ENCODE peak calls at places on chromosomes 1 and 21, in five cellular contexts. O is lung, B is endothelial cell of umbilical vein, G is tibial nerve, K is colonic mucosa. D is an unnamed sample.

GRCh38 chr1:25645641-25646400 is 29.2 kb downstream of the MAN1C1 start:
- DNase-seq in O (no peak), B (no peak), G (no peak), K (no peak), D (no peak)

GRCh38 chr1:244291171-244291866 is 160.4 kb downstream of the ADSS2 start:
- DNase-seq in O (no peak), B (no peak), G (no peak), K (no peak), D (no peak)

GRCh38 chr1:66556161-66556611 is 22.2 kb downstream of the SGIP1 start:
- DNase-seq in O (no peak), B (no peak), G (no peak), K (no peak), D (no peak)

GRCh38 chr21:35548904-35549615 is 500.0 kb upstream of the RUNX1 start:
- DNase-seq in O (no peak), B (no peak), G (no peak), K (no peak), D (no peak)

GRCh38 chr1:14340244-14340800 is 258.2 kb upstream of the KAZN start:
- DNase-seq in O (no peak), B (no peak), G (no peak), K (no peak), D (no peak)

GRCh38 chr21:20272791-20273362 is 725.3 kb upstream of the NCAM2 start:
- DNase-seq in O (no peak), B (no peak), G (no peak), K (no peak), D (no peak)

GRCh38 chr1:170881268-170882265 is 53.8 kb upstream of the MROH9 start:
- DNase-seq in O (no peak), B (peak; percentile 39), G (peak; percentile 32), K (peak; percentile 27), D (peak; percentile 52)

GRCh38 chr1:147847831-147848230 is 54.8 kb upstream of the GJA8 start:
- DNase-seq in O (no peak), B (no peak), G (no peak), K (no peak), D (no peak)

GRCh38 chr1:66758247-66758755 is 6.0 kb downstream of the DYNLT5 start:
- DNase-seq in O (no peak), B (peak; percentile 12), G (no peak), K (no peak), D (no peak)

GRCh38 chr1:180188103-180188506 is 33.4 kb downstream of the QSOX1 start:
- DNase-seq in O (no peak), B (peak; percentile 44), G (peak; percentile 19), K (peak; percentile 71), D (peak; percentile 80)

GRCh38 chr1:221723018-221723917 is 18.6 kb downstream of the DUSP10 start:
- DNase-seq in O (no peak), B (no peak), G (no peak), K (no peak), D (no peak)

GRCh38 chr1:203769505-203770343 is 4.7 kb downstream of the LAX1 start:
- DNase-seq in O (peak; percentile 75), B (peak; percentile 68), G (peak; percentile 58), K (peak; percentile 86), D (peak; percentile 98)

GRCh38 chr1:151546006-151546925 is 6.2 kb downstream of the TUFT1 start:
- DNase-seq in O (no peak), B (no peak), G (no peak), K (no peak), D (no peak)

GRCh38 chr1:100581096-100581705 is 43.3 kb downstream of the GPR88 start:
- DNase-seq in O (no peak), B (no peak), G (no peak), K (no peak), D (no peak)

GRCh38 chr1:118151312-118151937 is 33.6 kb downstream of the SPAG17 start:
- DNase-seq in O (peak; percentile 34), B (peak; percentile 65), G (peak; percentile 78), K (peak; percentile 52), D (peak; percentile 51)

GRCh38 chr1:246012271-246012854 is 494.7 kb downstream of the SMYD3 start:
- DNase-seq in O (no peak), B (peak; percentile 63), G (no peak), K (no peak), D (peak; percentile 51)

GRCh38 chr1:1907098-1907736 is 7.8 kb upstream of the CALML6 start:
- DNase-seq in O (no peak), B (no peak), G (no peak), K (peak; percentile 32), D (no peak)

GRCh38 chr1:121587230-121587569 is 402.4 kb downstream of the SRGAP2C start:
- DNase-seq in O (no peak), B (no peak), G (no peak), K (no peak), D (no peak)

GRCh38 chr1:175172503-175172902 is 20.1 kb downstream of the KIAA0040 start:
- DNase-seq in O (no peak), B (no peak), G (no peak), K (no peak), D (no peak)

GRCh38 chr1:9413877-9414213 is 121.2 kb downstream of the SPSB1 start:
- DNase-seq in O (no peak), B (peak; percentile 76), G (peak; percentile 60), K (no peak), D (no peak)

GRCh38 chr1:2859219-2859880 is 57.9 kb upstream of the TTC34 start:
- DNase-seq in O (no peak), B (no peak), G (no peak), K (no peak), D (no peak)

DNA sequence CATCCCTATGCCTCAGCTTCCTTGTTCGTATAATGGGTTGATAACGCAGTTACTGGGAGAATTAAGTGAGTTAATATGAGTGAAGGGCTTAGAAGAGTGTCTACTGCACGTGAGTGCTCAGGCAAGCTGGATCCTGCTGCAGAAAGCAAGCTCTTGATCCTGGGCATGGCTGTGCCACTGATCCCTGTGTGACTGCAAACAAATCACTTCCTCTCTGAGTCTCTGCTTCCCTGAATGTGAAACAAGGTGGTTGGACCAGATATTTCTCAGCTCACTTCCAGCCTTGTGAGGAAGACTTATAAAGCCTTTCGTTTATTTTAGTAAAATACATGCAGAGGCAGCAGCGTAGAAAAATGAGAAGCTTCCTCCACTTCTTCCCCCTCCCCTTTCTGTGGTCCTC is 13.7 kb downstream of the PSEN2 start:
- DNase-seq in O (no peak), B (no peak), G (no peak), K (no peak), D (no peak)
- H3K4me1 ChIP-seq in O (peaks cover 34% of the 10 kb centered on the region), B (peaks cover 19% of the 10 kb centered on the region), G (peaks cover 14% of the 10 kb centered on the region), K (peaks cover 14% of the 10 kb centered on the region), D (peaks cover 8% of the 10 kb centered on the region)

GRCh38 chr1:54341763-54342162 is 64.4 kb downstream of the SSBP3 start:
- DNase-seq in O (no peak), B (no peak), G (no peak), K (no peak), D (no peak)
- H3K27ac ChIP-seq in O (no peak overlapping the region), B (no peak overlapping the region), G (no peak overlapping the region), K (no peak overlapping the region), D (no peak overlapping the region)

DNA sequence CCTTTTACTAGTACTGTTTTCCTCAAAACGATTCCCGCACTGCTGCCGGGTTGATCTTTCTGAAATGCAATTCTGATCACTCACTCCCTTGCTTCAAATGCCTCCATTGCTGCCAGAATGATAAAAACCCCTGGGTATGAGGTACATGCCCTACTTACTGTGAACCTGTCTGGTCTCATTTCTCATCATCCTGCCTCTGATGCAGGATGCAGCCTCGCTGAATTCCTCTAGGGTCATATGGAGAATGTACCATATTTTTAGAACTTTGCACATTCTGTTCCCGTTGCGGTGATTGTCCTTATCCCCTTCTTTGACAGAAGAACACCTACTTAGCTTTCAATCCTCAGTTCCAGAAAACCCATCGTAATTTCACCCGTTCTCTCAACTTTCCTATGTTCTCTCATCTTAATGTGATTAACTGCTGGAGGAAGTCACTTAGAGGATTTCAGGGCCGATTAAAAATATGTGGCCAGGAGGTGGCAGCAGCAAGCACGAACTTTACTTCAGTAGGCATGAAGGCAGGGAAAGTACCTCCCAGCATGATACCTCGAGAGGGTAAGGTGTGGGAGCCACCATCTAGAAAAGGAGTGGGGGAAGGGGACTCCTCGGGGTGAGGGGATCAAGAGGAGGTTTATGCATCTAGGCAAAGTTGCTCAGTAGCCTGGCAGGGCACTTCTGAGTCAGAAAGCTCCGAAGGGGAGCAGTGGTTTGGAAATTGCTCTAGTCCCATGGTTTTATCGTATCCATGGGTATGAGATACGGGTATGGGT is 361.5 kb upstream of the ZP4 start:
- DNase-seq in O (peak; percentile 40), B (no peak), G (peak; percentile 64), K (peak; percentile 43), D (peak; percentile 81)
- H3K36me3 ChIP-seq in O (no peaks in the 10 kb centered on the region), B (no peaks in the 10 kb centered on the region), G (no peaks in the 10 kb centered on the region), K (no peaks in the 10 kb centered on the region), D (no peaks in the 10 kb centered on the region)

DNA sequence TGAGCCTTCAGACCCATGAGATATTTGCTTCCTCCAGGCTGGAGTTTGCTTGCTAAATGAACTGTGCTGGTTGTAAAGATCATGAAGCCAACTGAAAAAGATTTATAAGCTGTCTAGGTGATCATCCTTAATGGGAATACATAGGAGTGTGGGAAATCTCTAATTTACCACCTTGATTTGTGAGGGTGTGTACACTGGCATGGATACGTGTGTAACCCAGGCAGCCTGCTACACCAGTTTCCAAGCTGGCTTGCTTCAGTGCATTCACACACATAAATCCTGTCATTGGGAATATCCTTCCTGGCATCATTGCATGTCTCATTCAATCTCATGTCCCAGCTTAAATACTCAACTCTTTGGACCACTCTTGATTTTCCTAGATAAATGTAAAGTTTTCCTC is 57.6 kb upstream of the GNG12 start:
- DNase-seq in O (no peak), B (no peak), G (no peak), K (no peak), D (no peak)
- H3K4me1 ChIP-seq in O (no peaks in the 10 kb centered on the region), B (peaks cover 26% of the 10 kb centered on the region), G (no peaks in the 10 kb centered on the region), K (no peaks in the 10 kb centered on the region), D (no peaks in the 10 kb centered on the region)

D was measured in small intestine.